ENCODE peak calls at places on chromosomes 6 and 20, in ten cellular contexts. M is DND-41, G is endothelial cell of umbilical vein, D is H9, A is right atrium auricular region, J is mucosa of descending colon, Z is left lung, C is uterus, Q is Peyer's patch, W is cardiac muscle cell. Y is an unnamed sample.

GRCh38 chr20:18006684-18007083 is 37.9 kb downstream of the MGME1 start:
- DNase-seq in Z (no peak), J (no peak), M (no peak), G (no peak), D (no peak), C (no peak), A (no peak), Q (no peak), W (no peak), Y (no peak)

GRCh38 chr6:112117554-112117953 is 30.2 kb downstream of the FAM229B start:
- DNase-seq in W (peak; percentile 25), M (no peak), J (no peak), Z (no peak), D (no peak), C (no peak), G (peak; percentile 38), Q (no peak), A (no peak), Y (no peak)

GRCh38 chr20:57231951-57232428 is 34.5 kb downstream of the BMP7 start:
- DNase-seq in Z (no peak), M (no peak), G (no peak), C (no peak), J (no peak), D (peak; percentile 77), Q (no peak), W (no peak), A (no peak), Y (no peak)

GRCh38 chr20:41150664-41151063 is 13.3 kb downstream of the PLCG1 start:
- DNase-seq in A (no peak), M (no peak), Z (no peak), D (no peak), W (no peak), J (no peak), Q (no peak), C (no peak), G (peak; percentile 96), Y (no peak)

GRCh38 chr6:31719001-31719400 is 2.5 kb downstream of the LY6G6C start:
- DNase-seq in M (no peak), J (no peak), C (no peak), G (no peak), Q (no peak), Z (no peak), D (no peak), A (no peak), W (no peak), Y (no peak)

GRCh38 chr20:52031574-52032303 is 159.8 kb downstream of the ZFP64 start:
- DNase-seq in W (peak; percentile 90), G (peak; percentile 98), M (no peak), C (no peak), A (no peak), Q (peak; percentile 54), D (no peak), Z (no peak), J (no peak), Y (no peak)

GRCh38 chr6:36752886-36753506 is 55.4 kb downstream of the RAB44 start:
- DNase-seq in Q (peak; percentile 85), W (no peak), Z (no peak), D (no peak), G (no peak), A (no peak), C (no peak), J (no peak), M (no peak), Y (no peak)

GRCh38 chr6:134295953-134296553 is 21.9 kb downstream of the SGK1 start:
- DNase-seq in M (no peak), Z (no peak), G (peak; percentile 94), J (no peak), W (peak; percentile 99), A (peak; percentile 75), D (no peak), C (peak; percentile 18), Q (peak; percentile 60), Y (no peak)

GRCh38 chr6:1170793-1171192 is 141.1 kb upstream of the FOXQ1 start:
- DNase-seq in G (no peak), C (no peak), Q (no peak), A (no peak), D (no peak), Z (no peak), W (peak; percentile 19), J (no peak), M (no peak), Y (no peak)

GRCh38 chr6:113449051-113449450 is 408.1 kb upstream of the MARCKS start:
- DNase-seq in Z (no peak), G (peak; percentile 54), J (no peak), W (no peak), M (no peak), A (no peak), C (no peak), D (no peak), Q (no peak), Y (no peak)

DNA sequence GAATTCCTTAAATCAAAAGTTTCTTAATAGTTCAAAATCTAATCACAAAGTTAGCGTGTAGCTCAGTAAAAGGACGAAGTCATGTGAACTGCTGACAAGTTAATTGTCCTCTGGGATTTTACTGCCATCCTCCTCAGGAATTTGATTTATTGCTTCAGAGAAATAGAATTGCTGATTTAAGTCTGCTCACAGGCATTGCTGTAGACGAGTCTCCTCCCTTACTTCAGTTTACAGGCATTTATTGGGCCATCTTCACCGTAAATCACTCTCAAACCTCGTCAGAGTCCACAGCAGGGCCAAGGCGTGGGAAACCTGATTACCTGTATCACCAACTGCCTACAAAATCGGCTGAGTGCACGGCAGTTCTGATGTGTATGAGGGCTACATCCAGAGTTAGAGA is 119.1 kb upstream of the PDE10A start:
- DNase-seq in C (no peak), A (no peak), M (no peak), Q (no peak), Z (no peak), G (no peak), D (no peak), J (no peak), W (no peak), Y (no peak)
- H3K4me1 ChIP-seq in C (no peaks in the 10 kb centered on the region), A (no peaks in the 10 kb centered on the region), M (no peaks in the 10 kb centered on the region), Q (no peaks in the 10 kb centered on the region), Z (no peaks in the 10 kb centered on the region), G (no peaks in the 10 kb centered on the region), D (no peaks in the 10 kb centered on the region), J (no peaks in the 10 kb centered on the region), W (no peaks in the 10 kb centered on the region), Y (no peaks in the 10 kb centered on the region)

GRCh38 chr20:562232-562897 is 18.8 kb upstream of the CSNK2A1 start:
- DNase-seq in D (no peak), G (no peak), M (no peak), C (no peak), Q (peak; percentile 18), W (no peak), J (no peak), Z (no peak), A (no peak), Y (no peak)

GRCh38 chr20:564195-564594 is 20.6 kb upstream of the CSNK2A1 start:
- DNase-seq in G (no peak), W (no peak), A (no peak), Z (no peak), C (no peak), D (no peak), Q (peak; percentile 18), M (no peak), J (no peak), Y (no peak)

GRCh38 chr20:558117-558516 is 14.5 kb upstream of the CSNK2A1 start:
- DNase-seq in C (no peak), M (no peak), G (no peak), Z (no peak), J (no peak), A (no peak), Q (peak; percentile 8), D (no peak), W (no peak), Y (no peak)

GRCh38 chr20:561437-562231 is 18.0 kb upstream of the CSNK2A1 start:
- DNase-seq in A (peak; percentile 82), M (peak; percentile 70), Q (peak; percentile 78), G (peak; percentile 79), Z (peak; percentile 41), J (no peak), D (peak; percentile 86), C (no peak), W (peak; percentile 74), Y (no peak)

GRCh38 chr20:560680-561079 is 17.1 kb upstream of the CSNK2A1 start:
- DNase-seq in Z (no peak), W (no peak), C (no peak), Q (peak; percentile 29), G (no peak), D (no peak), M (no peak), J (no peak), A (no peak), Y (no peak)
- TF ChIP-seq CTCF in Z (no peak), W (no peak), C (no peak), Q (no peak), G (peak; percentile 6), D (peak; percentile 21), M (no peak), J (no peak), A (no peak), Y (no peak)

GRCh38 chr20:10635476-10636208 is 38.2 kb downstream of the JAG1 start:
- DNase-seq in W (no peak), Q (no peak), G (no peak), C (no peak), D (no peak), Z (no peak), J (no peak), M (no peak), A (no peak), Y (no peak)

GRCh38 chr20:10634190-10634589 is 39.6 kb downstream of the JAG1 start:
- DNase-seq in M (no peak), Q (no peak), D (no peak), G (no peak), Z (no peak), C (no peak), A (no peak), W (no peak), J (no peak), Y (no peak)

GRCh38 chr20:10633708-10634107 is 40.1 kb downstream of the JAG1 start:
- DNase-seq in M (no peak), C (no peak), Q (no peak), Z (no peak), D (no peak), A (no peak), G (no peak), J (no peak), W (no peak), Y (no peak)

GRCh38 chr20:10634683-10635411 is 39.0 kb downstream of the JAG1 start:
- DNase-seq in C (no peak), Q (no peak), Z (no peak), J (no peak), G (peak; percentile 79), W (no peak), D (no peak), A (no peak), M (no peak), Y (no peak)

GRCh38 chr20:10632681-10633509 is 40.9 kb downstream of the JAG1 start:
- DNase-seq in D (no peak), A (no peak), M (no peak), Z (no peak), W (no peak), C (no peak), J (no peak), Q (no peak), G (no peak), Y (no peak)
- H3K4me1 ChIP-seq in D (peaks cover 16% of the 10 kb centered on the region), A (peaks cover 53% of the 10 kb centered on the region), M (no peaks in the 10 kb centered on the region), Z (peaks cover 9% of the 10 kb centered on the region), W (peaks cover 11% of the 10 kb centered on the region), C (no peaks in the 10 kb centered on the region), J (peaks cover 18% of the 10 kb centered on the region), Q (no peaks in the 10 kb centered on the region), G (peaks cover 38% of the 10 kb centered on the region), Y (peaks cover 32% of the 10 kb centered on the region)

DNA sequence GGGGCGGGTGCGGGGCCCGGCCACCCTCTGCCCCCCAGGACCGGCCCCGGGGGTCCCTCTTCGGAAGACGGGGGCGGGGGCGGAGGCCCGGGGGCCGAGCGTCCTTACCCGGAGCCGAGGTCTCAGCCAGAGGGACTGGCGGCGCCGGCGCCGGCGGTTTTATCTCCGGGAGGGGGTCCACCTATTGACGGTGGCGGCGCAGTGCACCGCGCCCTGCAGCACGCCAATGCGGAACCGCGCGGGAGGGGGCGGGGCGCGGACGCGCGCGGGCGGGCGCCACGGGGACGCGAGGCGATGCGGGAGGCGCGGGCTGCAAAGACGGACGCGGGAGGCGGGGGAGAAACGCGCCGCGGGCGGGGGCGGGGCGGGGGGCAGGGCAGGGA is at the start of gene EEF1A2:
- DNase-seq in A (no peak), Z (no peak), C (no peak), D (peak; percentile 31), G (no peak), Q (peak; percentile 59), J (no peak), W (no peak), M (no peak), Y (no peak)
- TF ChIP-seq CTCF in A (peak; percentile 28), Z (no peak), C (no peak), D (peak; percentile 12), G (no peak), Q (no peak), J (no peak), W (no peak), M (no peak), Y (peak; percentile 34)